ENCODE peak calls at places on chromosomes 11 and 22, in eight cellular contexts. E is adrenal gland; L is HepG2; M is CD4-positive, CD25-positive, alpha-beta regulatory T cell; D is tibial nerve; V is HCT116; C is aorta; J is CD8-positive, alpha-beta memory T cell. T is an unnamed sample.

GRCh38 chr22:19821523-19822300 is 33.0 kb downstream of the GNB1L start:
- DNase-seq in E (no peak), L (no peak), M (no peak), D (no peak), V (no peak), C (no peak), J (no peak), T (no peak)

GRCh38 chr11:15179167-15179566 is 64.4 kb downstream of the INSC start:
- DNase-seq in E (no peak), L (no peak), M (no peak), D (no peak), V (no peak), C (no peak), J (no peak), T (no peak)

GRCh38 chr22:24540470-24540869 is 14.5 kb downstream of the GUCD1 start:
- DNase-seq in E (no peak), L (no peak), M (no peak), D (no peak), V (no peak), C (no peak), J (no peak), T (no peak)

GRCh38 chr22:41206719-41207118 is 1.6 kb downstream of the L3MBTL2 start:
- DNase-seq in E (no peak), L (no peak), M (no peak), D (no peak), V (no peak), C (no peak), J (no peak), T (no peak)

GRCh38 chr22:39994046-39994565 is 648 bp upstream of the FAM83F start:
- DNase-seq in E (no peak), L (no peak), M (peak; percentile 34), D (no peak), V (no peak), C (peak; percentile 11), J (no peak), T (no peak)

GRCh38 chr11:44010789-44011251 is 37.0 kb upstream of the ACCSL start:
- DNase-seq in E (no peak), L (no peak), M (no peak), D (no peak), V (no peak), C (no peak), J (no peak), T (no peak)

GRCh38 chr11:43708776-43709175 is 28.2 kb downstream of the HSD17B12 start:
- DNase-seq in E (no peak), L (no peak), M (no peak), D (no peak), V (no peak), C (no peak), J (no peak), T (no peak)

GRCh38 chr11:12163181-12163841 is 52.9 kb downstream of the MICAL2 start:
- DNase-seq in E (no peak), L (peak; percentile 40), M (no peak), D (no peak), V (no peak), C (peak; percentile 89), J (no peak), T (no peak)

GRCh38 chr22:44595841-44596341 is 97.9 kb upstream of the RTL6 start:
- DNase-seq in E (no peak), L (no peak), M (no peak), D (no peak), V (no peak), C (no peak), J (no peak), T (no peak)

GRCh38 chr11:126162286-126163030 is 49.0 kb downstream of the RPUSD4 start:
- DNase-seq in E (no peak), L (no peak), M (no peak), D (no peak), V (no peak), C (no peak), J (no peak), T (no peak)

GRCh38 chr11:10623797-10624761 is 55.6 kb upstream of the LYVE1 start:
- DNase-seq in E (peak; percentile 57), L (peak; percentile 37), M (no peak), D (no peak), V (peak; percentile 43), C (no peak), J (no peak), T (peak; percentile 58)

GRCh38 chr11:119258180-119258579 is 52.0 kb downstream of the CBL start:
- DNase-seq in E (no peak), L (no peak), M (no peak), D (no peak), V (no peak), C (no peak), J (no peak), T (no peak)

GRCh38 chr22:50089231-50090140 is at the start of gene MOV10L1:
- DNase-seq in E (peak; percentile 40), L (no peak), M (no peak), D (no peak), V (no peak), C (peak; percentile 73), J (no peak), T (no peak)

GRCh38 chr11:82989628-82990404 is 81.9 kb downstream of the RAB30 start:
- DNase-seq in E (no peak), L (peak; percentile 78), M (no peak), D (no peak), V (no peak), C (no peak), J (no peak), T (no peak)

GRCh38 chr22:38696606-38697005 is 4.1 kb downstream of the JOSD1 start:
- DNase-seq in E (no peak), L (peak; percentile 53), M (no peak), D (no peak), V (peak; percentile 68), C (no peak), J (no peak), T (no peak)

GRCh38 chr11:44205836-44206235 is 104.1 kb downstream of the ALX4 start:
- DNase-seq in E (no peak), L (no peak), M (no peak), D (no peak), V (no peak), C (no peak), J (no peak), T (no peak)

GRCh38 chr22:42275970-42276369 is 5.5 kb upstream of the TCF20 start:
- DNase-seq in E (no peak), L (no peak), M (no peak), D (no peak), V (no peak), C (no peak), J (no peak), T (no peak)

GRCh38 chr22:27260087-27260730 is 541.3 kb downstream of the MN1 start:
- DNase-seq in E (no peak), L (no peak), M (no peak), D (no peak), V (no peak), C (no peak), J (no peak), T (no peak)

GRCh38 chr11:122033631-122034030 is 82.4 kb downstream of the BLID start:
- DNase-seq in E (no peak), L (no peak), M (no peak), D (no peak), V (no peak), C (no peak), J (no peak), T (no peak)

GRCh38 chr11:13859986-13860385 is 102.5 kb upstream of the SPON1 start:
- DNase-seq in E (no peak), L (no peak), M (no peak), D (no peak), V (no peak), C (no peak), J (no peak), T (no peak)

GRCh38 chr11:104772806-104773241 is 125.4 kb downstream of the CASP12 start:
- DNase-seq in E (no peak), L (no peak), M (no peak), D (no peak), V (peak; percentile 6), C (no peak), J (no peak), T (no peak)

GRCh38 chr11:122578168-122578825 is 77.2 kb upstream of the UBASH3B start:
- DNase-seq in E (no peak), L (peak; percentile 6), M (no peak), D (no peak), V (no peak), C (no peak), J (no peak), T (no peak)

GRCh38 chr11:102214623-102215022 is 102.7 kb upstream of the BIRC3 start:
- DNase-seq in E (no peak), L (no peak), M (no peak), D (no peak), V (no peak), C (no peak), J (no peak), T (no peak)
- H3K36me3 ChIP-seq in E (no peaks in the 10 kb centered on the region), L (peaks cover 10% of the 10 kb centered on the region), M (no peaks in the 10 kb centered on the region), D (peaks cover 41% of the 10 kb centered on the region), V (peaks cover 7% of the 10 kb centered on the region), C (no peaks in the 10 kb centered on the region), J (no peaks in the 10 kb centered on the region), T (no peaks in the 10 kb centered on the region)

GRCh38 chr11:74730601-74731260 is 495 bp downstream of the CHRDL2 start:
- DNase-seq in E (no peak), L (no peak), M (no peak), D (no peak), V (no peak), C (no peak), J (no peak), T (no peak)
- H3K4me3 ChIP-seq in E (no peak overlapping the region), L (no peak overlapping the region), M (no peak overlapping the region), D (no peak overlapping the region), V (no peak overlapping the region), C (peak overlapping the region; percentile 25), J (no peak overlapping the region), T (peak overlapping the region; percentile 44)

GRCh38 chr22:22933100-22933806 is 45.6 kb downstream of the IGLL5 start:
- DNase-seq in E (no peak), L (no peak), M (no peak), D (no peak), V (no peak), C (no peak), J (no peak), T (no peak)
- H3K27ac ChIP-seq in E (no peak overlapping the region), L (no peak overlapping the region), M (no peak overlapping the region), D (no peak overlapping the region), V (no peak overlapping the region), C (no peak overlapping the region), J (no peak overlapping the region), T (no peak overlapping the region)

GRCh38 chr11:58070585-58070984 is 39.8 kb downstream of the OR6Q1 start:
- DNase-seq in E (no peak), L (peak; percentile 80), M (no peak), D (no peak), V (no peak), C (no peak), J (no peak), T (no peak)

DNA sequence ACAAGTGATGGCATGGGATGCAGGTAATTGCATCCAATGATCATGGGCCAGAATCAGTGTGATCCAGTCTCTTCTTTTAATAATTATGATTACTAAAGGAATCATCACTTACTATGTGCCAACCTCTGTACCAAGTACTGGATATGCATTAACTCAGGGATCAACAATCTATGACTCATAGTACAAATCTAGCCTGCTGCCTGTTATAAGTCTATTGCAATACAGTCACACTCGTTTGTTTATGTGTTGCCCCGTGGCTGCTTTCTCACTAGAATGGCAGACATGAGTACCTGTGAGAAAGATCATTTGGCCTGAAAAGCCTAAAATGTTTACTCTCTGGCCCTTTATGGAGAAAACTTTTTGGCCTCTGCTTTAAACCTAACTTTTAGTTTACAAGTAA is 45.0 kb downstream of the OR6Q1 start:
- DNase-seq in E (no peak), L (peak; percentile 22), M (no peak), D (no peak), V (no peak), C (no peak), J (no peak), T (no peak)
- H3K36me3 ChIP-seq in E (no peaks in the 10 kb centered on the region), L (no peaks in the 10 kb centered on the region), M (no peaks in the 10 kb centered on the region), D (no peaks in the 10 kb centered on the region), V (no peaks in the 10 kb centered on the region), C (no peaks in the 10 kb centered on the region), J (no peaks in the 10 kb centered on the region), T (no peaks in the 10 kb centered on the region)

T was measured in iPS DF 6.9.